ENCODE peak calls at places on chromosomes 4 and X, in five cellular contexts. One of them, this sample, is unnamed.

GRCh38 chrX:150902434-150903109 is 4.1 kb upstream of the CD99L2 start:
- DNase-seq in H1: peak; percentile 94
- DNase-seq in endothelial cell of umbilical vein: no peak
- DNase-seq in HCT116: no peak
- DNase-seq in HepG2: no peak
- DNase-seq in this sample: no peak

GRCh38 chr4:5635826-5636196 is 72.5 kb downstream of the EVC2 start:
- DNase-seq in H1: no peak
- DNase-seq in endothelial cell of umbilical vein: no peak
- DNase-seq in HCT116: no peak
- DNase-seq in HepG2: no peak
- DNase-seq in this sample: no peak

GRCh38 chr4:128349921-128350320 is 62.3 kb upstream of the PGRMC2 start:
- DNase-seq in H1: no peak
- DNase-seq in endothelial cell of umbilical vein: no peak
- DNase-seq in HCT116: no peak
- DNase-seq in HepG2: peak; percentile 92
- DNase-seq in this sample: no peak

GRCh38 chr4:99351487-99351886 is 1.1 kb downstream of the ADH1C start:
- DNase-seq in H1: no peak
- DNase-seq in endothelial cell of umbilical vein: no peak
- DNase-seq in HCT116: no peak
- DNase-seq in HepG2: no peak
- DNase-seq in this sample: no peak

GRCh38 chr4:126306152-126306869 is 991.6 kb downstream of the FAT4 start:
- DNase-seq in H1: no peak
- DNase-seq in endothelial cell of umbilical vein: no peak
- DNase-seq in HCT116: no peak
- DNase-seq in HepG2: no peak
- DNase-seq in this sample: no peak

GRCh38 chrX:154719132-154719675 is 31.7 kb downstream of the GAB3 start:
- DNase-seq in H1: no peak
- DNase-seq in endothelial cell of umbilical vein: peak; percentile 57
- DNase-seq in HCT116: no peak
- DNase-seq in HepG2: no peak
- DNase-seq in this sample: no peak

GRCh38 chrX:10062980-10063379 is 93.8 kb upstream of the CLCN4 start:
- DNase-seq in H1: no peak
- DNase-seq in endothelial cell of umbilical vein: no peak
- DNase-seq in HCT116: no peak
- DNase-seq in HepG2: no peak
- DNase-seq in this sample: no peak

GRCh38 chr4:186948361-186949291 is 225.0 kb upstream of the FAT1 start:
- DNase-seq in H1: no peak
- DNase-seq in endothelial cell of umbilical vein: no peak
- DNase-seq in HCT116: no peak
- DNase-seq in HepG2: no peak
- DNase-seq in this sample: no peak

GRCh38 chr4:183177001-183177400 is 77.9 kb downstream of the WWC2 start:
- DNase-seq in H1: no peak
- DNase-seq in endothelial cell of umbilical vein: no peak
- DNase-seq in HCT116: no peak
- DNase-seq in HepG2: no peak
- DNase-seq in this sample: no peak

GRCh38 chr4:53656421-53656981 is 65.2 kb upstream of the LNX1 start:
- DNase-seq in H1: no peak
- DNase-seq in endothelial cell of umbilical vein: no peak
- DNase-seq in HCT116: no peak
- DNase-seq in HepG2: no peak
- DNase-seq in this sample: no peak

GRCh38 chr4:53653484-53654053 is 62.3 kb upstream of the LNX1 start:
- DNase-seq in H1: no peak
- DNase-seq in endothelial cell of umbilical vein: peak; percentile 8
- DNase-seq in HCT116: no peak
- DNase-seq in HepG2: no peak
- DNase-seq in this sample: no peak

GRCh38 chr4:53651142-53651720 is 59.9 kb upstream of the LNX1 start:
- DNase-seq in H1: no peak
- DNase-seq in endothelial cell of umbilical vein: no peak
- DNase-seq in HCT116: no peak
- DNase-seq in HepG2: no peak
- DNase-seq in this sample: no peak

GRCh38 chr4:53658029-53658428 is 66.7 kb upstream of the LNX1 start:
- DNase-seq in H1: no peak
- DNase-seq in endothelial cell of umbilical vein: no peak
- DNase-seq in HCT116: no peak
- DNase-seq in HepG2: no peak
- DNase-seq in this sample: no peak

GRCh38 chr4:53654300-53654758 is 63.0 kb upstream of the LNX1 start:
- DNase-seq in H1: no peak
- DNase-seq in endothelial cell of umbilical vein: no peak
- DNase-seq in HCT116: no peak
- DNase-seq in HepG2: no peak
- DNase-seq in this sample: no peak
- TF ChIP-seq POLR2AphosphoS5 in H1: no peak
- TF ChIP-seq POLR2AphosphoS5 in endothelial cell of umbilical vein: no peak
- TF ChIP-seq POLR2AphosphoS5 in HCT116: no peak
- TF ChIP-seq POLR2AphosphoS5 in HepG2: no peak
- TF ChIP-seq POLR2AphosphoS5 in this sample: no peak

DNA sequence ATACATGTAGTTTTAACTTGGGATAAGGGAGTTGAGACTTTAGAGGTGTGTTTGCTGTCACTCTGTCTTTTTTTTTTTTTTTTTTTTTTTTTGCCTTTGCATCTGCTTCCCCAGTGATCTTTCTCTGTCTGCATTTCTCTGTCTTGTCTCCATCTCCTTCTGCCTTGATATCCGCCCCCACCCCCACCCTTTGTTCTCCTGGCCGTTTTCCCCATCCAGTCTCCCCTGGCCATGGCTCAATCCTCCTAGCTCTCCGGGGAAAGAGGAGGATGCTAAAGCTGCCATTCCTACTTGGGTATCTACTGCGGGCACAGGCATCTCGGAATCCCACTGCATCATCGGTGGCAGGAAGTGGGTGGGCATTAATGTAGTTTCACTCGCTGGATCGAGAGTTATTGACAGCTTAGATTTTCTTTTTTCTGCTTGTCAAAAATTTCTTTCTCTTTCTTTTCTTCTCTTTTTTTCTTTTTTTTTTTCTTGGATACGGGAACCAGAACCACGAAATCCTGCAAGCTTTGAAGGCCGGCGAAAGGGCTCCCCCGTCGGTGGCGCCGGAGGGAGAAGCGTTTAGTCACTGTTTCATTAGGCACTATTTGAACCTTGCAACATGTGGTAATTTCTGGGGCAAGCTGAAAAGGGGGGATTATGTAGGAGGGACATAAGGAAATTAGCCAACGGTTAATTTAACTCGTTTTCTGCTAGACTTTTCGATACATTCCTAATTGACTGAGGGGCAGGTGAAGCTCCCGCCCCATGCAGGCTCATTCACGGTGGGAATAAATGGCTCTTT is 8.2 kb downstream of the GSX2 start:
- DNase-seq in H1: no peak
- DNase-seq in endothelial cell of umbilical vein: no peak
- DNase-seq in HCT116: no peak
- DNase-seq in HepG2: no peak
- DNase-seq in this sample: no peak
- H3K9ac ChIP-seq in H1: no peak overlapping the region
- H3K9ac ChIP-seq in endothelial cell of umbilical vein: no peak overlapping the region
- H3K9ac ChIP-seq in HCT116: no peak overlapping the region
- H3K9ac ChIP-seq in HepG2: no peak overlapping the region
- H3K9ac ChIP-seq in this sample: no peak overlapping the region

GRCh38 chr4:8471211-8471875 is 30.8 kb downstream of the TRMT44 start:
- DNase-seq in H1: no peak
- DNase-seq in endothelial cell of umbilical vein: no peak
- DNase-seq in HCT116: no peak
- DNase-seq in HepG2: no peak
- DNase-seq in this sample: no peak

GRCh38 chr4:8473198-8473919 is 32.8 kb downstream of the TRMT44 start:
- DNase-seq in H1: no peak
- DNase-seq in endothelial cell of umbilical vein: no peak
- DNase-seq in HCT116: no peak
- DNase-seq in HepG2: no peak
- DNase-seq in this sample: no peak

GRCh38 chr4:8473920-8474590 is 33.5 kb downstream of the TRMT44 start:
- DNase-seq in H1: no peak
- DNase-seq in endothelial cell of umbilical vein: no peak
- DNase-seq in HCT116: no peak
- DNase-seq in HepG2: no peak
- DNase-seq in this sample: no peak

GRCh38 chr4:8472166-8472688 is 31.6 kb downstream of the TRMT44 start:
- DNase-seq in H1: no peak
- DNase-seq in endothelial cell of umbilical vein: no peak
- DNase-seq in HCT116: no peak
- DNase-seq in HepG2: no peak
- DNase-seq in this sample: no peak

GRCh38 chr4:8472689-8473197 is 32.2 kb downstream of the TRMT44 start:
- DNase-seq in H1: no peak
- DNase-seq in endothelial cell of umbilical vein: no peak
- DNase-seq in HCT116: no peak
- DNase-seq in HepG2: no peak
- DNase-seq in this sample: no peak
- TF ChIP-seq POLR2AphosphoS5 in H1: no peak
- TF ChIP-seq POLR2AphosphoS5 in endothelial cell of umbilical vein: no peak
- TF ChIP-seq POLR2AphosphoS5 in HCT116: no peak
- TF ChIP-seq POLR2AphosphoS5 in HepG2: no peak
- TF ChIP-seq POLR2AphosphoS5 in this sample: no peak

DNA sequence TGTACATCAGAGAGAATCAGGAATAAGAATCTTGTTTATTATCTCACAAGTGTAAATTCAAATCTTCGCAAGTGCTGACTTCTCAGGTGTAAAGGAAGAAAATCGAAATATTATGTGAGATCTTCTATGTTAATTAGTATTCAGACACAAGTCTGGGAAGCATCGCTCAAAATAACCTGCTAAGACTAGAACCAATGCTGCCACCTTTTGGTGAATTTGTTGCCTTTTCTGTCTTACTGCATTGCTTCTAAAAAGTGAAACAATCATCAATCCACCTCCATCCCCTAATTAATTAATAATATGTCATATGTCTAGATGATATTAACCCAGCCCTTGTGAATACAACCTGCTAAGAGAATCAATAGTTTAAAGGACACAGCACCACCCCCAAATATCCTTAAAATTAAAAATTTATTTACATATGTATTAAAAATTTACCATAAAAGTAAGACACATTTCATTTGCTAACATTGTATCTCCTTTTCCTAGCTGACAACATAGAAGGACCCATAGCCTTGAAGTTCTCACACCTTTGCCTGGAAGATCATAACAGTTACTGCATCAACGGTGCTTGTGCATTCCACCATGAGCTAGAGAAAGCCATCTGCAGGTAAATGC is 3.5 kb downstream of the EPGN start:
- DNase-seq in H1: no peak
- DNase-seq in endothelial cell of umbilical vein: peak; percentile 70
- DNase-seq in HCT116: peak; percentile 62
- DNase-seq in HepG2: peak; percentile 46
- DNase-seq in this sample: no peak
- H3K9ac ChIP-seq in H1: no peak overlapping the region
- H3K9ac ChIP-seq in endothelial cell of umbilical vein: no peak overlapping the region
- H3K9ac ChIP-seq in HCT116: no peak overlapping the region
- H3K9ac ChIP-seq in HepG2: no peak overlapping the region
- H3K9ac ChIP-seq in this sample: no peak overlapping the region